ENCODE peak calls at places on chromosomes 4 and X, in seven cellular contexts. E is fibroblast of lung, J is dorsolateral prefrontal cortex, W is heart right ventricle, Z is cardiac fibroblast, T is epithelial cell of esophagus, U is vagina. C is an unnamed sample.
A peak's percentile ranks its signal among the peaks of the same experiment; 100 is the strongest.

GRCh38 chrX:26922278-26922677 is 540.9 kb downstream of the PPP4R3C start:
- DNase-seq in E (peak; percentile 20), J (no peak), W (no peak), Z (peak; percentile 55), T (peak; percentile 35), U (no peak), C (peak; percentile 35)

GRCh38 chr4:78862314-78862737 is 76.9 kb downstream of the PAQR3 start:
- DNase-seq in E (no peak), J (no peak), W (no peak), Z (no peak), T (no peak), U (no peak), C (no peak)

GRCh38 chr4:166165829-166166420 is 292.9 kb downstream of the TLL1 start:
- DNase-seq in E (peak; percentile 81), J (no peak), W (peak; percentile 9), Z (peak; percentile 87), T (peak; percentile 79), U (no peak), C (peak; percentile 90)

GRCh38 chr4:90137545-90137944 is 10.4 kb downstream of the CCSER1 start:
- DNase-seq in E (peak; percentile 5), J (no peak), W (no peak), Z (peak; percentile 0), T (peak; percentile 54), U (no peak), C (no peak)

GRCh38 chr4:8762951-8763735 is 108.5 kb downstream of the HMX1 start:
- DNase-seq in E (no peak), J (no peak), W (no peak), Z (no peak), T (no peak), U (no peak), C (no peak)

GRCh38 chr4:133776961-133777360 is 424.6 kb downstream of the PABPC4L start:
- DNase-seq in E (peak; percentile 9), J (no peak), W (no peak), Z (no peak), T (no peak), U (no peak), C (no peak)

GRCh38 chr4:122755675-122756074 is 23.2 kb downstream of the BBS12 start:
- DNase-seq in E (no peak), J (no peak), W (no peak), Z (no peak), T (peak; percentile 25), U (no peak), C (no peak)

GRCh38 chr4:26899991-26900390 is 39.4 kb downstream of the STIM2 start:
- DNase-seq in E (no peak), J (no peak), W (no peak), Z (no peak), T (no peak), U (no peak), C (no peak)

GRCh38 chrX:781216-782211 is 150.9 kb downstream of the SHOX start:
- DNase-seq in E (no peak), J (no peak), W (no peak), Z (no peak), T (no peak), U (no peak), C (no peak)

GRCh38 chr4:87117051-87117729 is 103.2 kb downstream of the KLHL8 start:
- DNase-seq in E (no peak), J (no peak), W (no peak), Z (no peak), T (no peak), U (no peak), C (no peak)

DNA sequence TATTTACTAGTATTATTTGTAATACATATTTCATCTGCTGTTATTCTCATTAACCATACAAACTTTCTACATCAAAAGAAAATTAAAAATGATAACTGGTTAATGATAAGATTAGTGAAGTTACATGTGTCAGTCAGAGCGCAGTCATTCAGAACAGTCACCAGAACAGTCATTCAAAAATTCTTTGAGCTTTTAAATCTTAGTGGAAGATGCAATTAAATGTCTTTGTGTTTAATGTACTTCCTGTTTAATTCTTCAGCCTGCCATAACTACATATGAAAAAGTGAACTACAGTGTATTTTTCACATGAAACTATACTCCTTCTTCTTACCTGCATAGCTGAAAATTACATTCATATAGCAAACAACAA is 179.7 kb upstream of the NDST4 start:
- DNase-seq in E (no peak), J (no peak), W (no peak), Z (no peak), T (no peak), U (no peak), C (no peak)
- TF ChIP-seq CTCF in E (no peak), J (no peak), W (no peak), Z (no peak), T (no peak), U (no peak), C (no peak)

GRCh38 chr4:137532869-137533236 is 559 bp upstream of the PCDH18 start:
- DNase-seq in E (peak; percentile 58), J (no peak), W (no peak), Z (peak; percentile 43), T (no peak), U (no peak), C (no peak)
- H3K4me3 ChIP-seq in E (peak overlapping the region; percentile 18), J (peak overlapping the region; percentile 71), W (peak overlapping the region; percentile 30), Z (peak overlapping the region; percentile 76), T (peak overlapping the region; percentile 57), U (peak overlapping the region; percentile 57), C (peak overlapping the region; percentile 98)

GRCh38 chrX:39811391-39811790 is 286.4 kb downstream of the BCOR start:
- DNase-seq in E (no peak), J (peak; percentile 66), W (no peak), Z (no peak), T (no peak), U (no peak), C (no peak)

GRCh38 chrX:39816871-39817731 is 280.7 kb downstream of the BCOR start:
- DNase-seq in E (peak; percentile 28), J (peak; percentile 57), W (no peak), Z (peak; percentile 58), T (no peak), U (no peak), C (peak; percentile 37)

GRCh38 chrX:39815621-39816020 is 282.1 kb downstream of the BCOR start:
- DNase-seq in E (no peak), J (no peak), W (no peak), Z (peak; percentile 10), T (no peak), U (no peak), C (no peak)

GRCh38 chrX:39813631-39814246 is 284.0 kb downstream of the BCOR start:
- DNase-seq in E (peak; percentile 89), J (peak; percentile 60), W (peak; percentile 65), Z (peak; percentile 78), T (peak; percentile 53), U (peak; percentile 94), C (peak; percentile 86)

GRCh38 chrX:39814391-39814790 is 283.4 kb downstream of the BCOR start:
- DNase-seq in E (peak; percentile 45), J (no peak), W (no peak), Z (peak; percentile 53), T (no peak), U (no peak), C (peak; percentile 38)
- TF ChIP-seq CTCF in E (peak; percentile 33), J (peak; percentile 46), W (peak; percentile 18), Z (peak; percentile 40), T (peak; percentile 46), U (peak; percentile 29), C (peak; percentile 37)

GRCh38 chr4:143346208-143346607 is 9.5 kb downstream of the GAB1 start:
- DNase-seq in E (no peak), J (no peak), W (no peak), Z (no peak), T (peak; percentile 97), U (no peak), C (no peak)
- H3K4me3 ChIP-seq in E (no peak overlapping the region), J (no peak overlapping the region), W (peak overlapping the region; percentile 6), Z (no peak overlapping the region), T (no peak overlapping the region), U (no peak overlapping the region), C (no peak overlapping the region)

DNA sequence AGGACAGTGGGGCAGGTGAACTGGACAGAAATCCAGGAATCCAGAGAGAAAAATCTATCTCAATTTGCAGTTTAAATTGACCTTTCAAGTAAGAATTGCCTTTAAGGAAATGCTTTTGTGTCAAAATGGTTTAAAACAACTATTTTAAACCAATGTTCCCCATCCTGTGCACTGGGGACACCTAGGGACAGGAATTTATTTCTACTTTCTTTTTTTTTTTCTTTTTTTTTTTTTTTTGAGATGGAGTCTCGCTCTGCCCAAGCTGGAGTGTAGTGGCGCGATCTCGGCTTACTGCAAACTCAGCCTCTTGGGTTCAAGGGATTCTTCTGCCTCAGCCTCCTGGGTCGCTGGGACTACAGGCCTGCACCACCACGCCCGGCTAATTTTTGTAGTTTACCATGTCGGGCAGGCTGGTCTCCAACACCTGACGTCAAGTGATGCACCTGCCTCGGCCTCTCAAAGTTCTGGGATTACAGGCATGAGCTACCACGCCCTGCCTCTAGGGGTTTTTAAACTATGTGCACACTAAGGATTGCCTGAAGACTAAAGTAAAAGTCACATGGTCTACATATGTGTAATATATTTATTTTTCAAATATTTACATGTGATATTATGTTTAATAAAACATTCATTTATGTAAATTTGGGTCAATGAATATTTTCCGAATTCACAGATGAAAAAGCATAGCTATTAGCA is 1213.4 kb downstream of the STIM2 start:
- DNase-seq in E (no peak), J (no peak), W (no peak), Z (peak; percentile 4), T (no peak), U (no peak), C (no peak)
- TF ChIP-seq CTCF in E (no peak), J (peak; percentile 26), W (no peak), Z (no peak), T (no peak), U (no peak), C (no peak)

DNA sequence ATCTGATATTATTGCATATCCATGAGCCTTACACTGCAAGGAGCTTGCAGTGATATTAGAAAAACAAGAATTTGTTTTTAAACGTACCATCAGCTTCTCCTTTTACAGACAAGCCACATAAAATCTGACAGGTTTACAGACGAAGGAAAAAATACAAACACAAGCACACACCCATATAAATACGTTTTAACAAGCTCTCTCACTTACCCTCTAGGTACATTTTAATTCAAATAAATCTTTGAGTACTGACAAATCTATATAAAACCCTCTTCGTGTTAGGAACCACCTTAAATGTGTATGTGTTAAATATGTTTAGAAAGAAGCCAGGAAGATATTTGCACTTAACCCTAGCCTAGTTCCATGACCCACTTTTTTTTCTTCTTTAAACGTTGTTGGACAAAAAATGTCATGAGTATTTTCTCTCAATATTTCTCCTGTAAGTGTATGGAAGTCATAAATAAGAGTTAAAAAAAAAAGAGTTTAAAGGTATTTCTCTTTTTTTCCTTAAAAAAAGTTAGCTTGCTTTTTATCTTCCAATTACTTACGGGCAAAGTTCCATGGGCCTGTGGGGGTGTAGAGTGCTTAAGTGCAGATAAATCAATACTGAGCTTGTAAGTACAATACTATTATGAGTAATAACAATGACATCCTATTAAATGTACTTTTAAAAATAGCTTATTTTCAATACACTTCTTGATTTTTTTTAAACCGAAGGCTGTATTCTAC is 1.5 kb downstream of the ARAP2 start:
- DNase-seq in E (peak; percentile 3), J (no peak), W (no peak), Z (no peak), T (peak; percentile 26), U (no peak), C (no peak)
- H3K4me3 ChIP-seq in E (no peak overlapping the region), J (peak overlapping the region; percentile 79), W (peak overlapping the region; percentile 39), Z (no peak overlapping the region), T (peak overlapping the region; percentile 71), U (peak overlapping the region; percentile 8), C (no peak overlapping the region)

GRCh38 chr4:121462660-121463261 is 81.9 kb upstream of the QRFPR start:
- DNase-seq in E (peak; percentile 75), J (no peak), W (peak; percentile 70), Z (peak; percentile 83), T (peak; percentile 78), U (no peak), C (peak; percentile 86)

GRCh38 chr4:121459056-121459455 is 78.2 kb upstream of the QRFPR start:
- DNase-seq in E (no peak), J (no peak), W (no peak), Z (no peak), T (no peak), U (no peak), C (no peak)

GRCh38 chr4:121464854-121465253 is 84.0 kb upstream of the QRFPR start:
- DNase-seq in E (no peak), J (no peak), W (no peak), Z (no peak), T (no peak), U (no peak), C (no peak)
- TF ChIP-seq CTCF in E (no peak), J (no peak), W (no peak), Z (no peak), T (peak; percentile 34), U (no peak), C (no peak)

C was measured in fibroblast of the aortic adventitia.